ENCODE peak calls at places on chromosomes 3 and 15, in four cellular contexts. A is GM12878, Q is K562, R is HepG2. L is an unnamed sample.

GRCh38 chr15:81939604-81940440 is 106.0 kb downstream of the MEX3B start:
- DNase-seq in Q (peak), A (no peak), R (peak), L (peak)

GRCh38 chr3:176961916-176962315 is 235.4 kb downstream of the TBL1XR1 start:
- DNase-seq in Q (no peak), R (no peak), A (no peak), L (no peak)

GRCh38 chr15:98729446-98730042 is 81.2 kb downstream of the IGF1R start:
- DNase-seq in A (no peak), Q (no peak), R (no peak), L (no peak)

GRCh38 chr15:97961067-97961954 is 808 bp downstream of the ARRDC4 start:
- DNase-seq in R (peak), Q (peak), A (no peak), L (peak)

GRCh38 chr3:10594915-10595314 is 89.5 kb upstream of the ATP2B2 start:
- DNase-seq in R (peak), Q (peak), A (peak), L (peak)

GRCh38 chr15:48581221-48581620 is 64.3 kb downstream of the FBN1 start:
- DNase-seq in A (no peak), R (no peak), Q (no peak), L (no peak)

GRCh38 chr3:120524171-120524923 is 71.8 kb upstream of the NDUFB4 start:
- DNase-seq in R (no peak), Q (no peak), A (no peak), L (no peak)

GRCh38 chr3:64187065-64187959 is 38.0 kb downstream of the PRICKLE2 start:
- DNase-seq in R (peak), Q (no peak), A (no peak), L (no peak)

GRCh38 chr15:45134682-45135604 is 5.1 kb downstream of the DUOX1 start:
- DNase-seq in A (no peak), Q (no peak), R (no peak), L (peak)

GRCh38 chr15:67992834-67993233 is 61.3 kb upstream of the PIAS1 start:
- DNase-seq in R (no peak), A (no peak), Q (no peak), L (no peak)

GRCh38 chr15:52733696-52734255 is 54.6 kb upstream of the ATOSA start:
- DNase-seq in R (no peak), A (no peak), Q (no peak), L (no peak)

GRCh38 chr3:111541911-111542483 is at the start of gene CD96:
- DNase-seq in R (no peak), A (no peak), Q (no peak), L (no peak)

GRCh38 chr3:114331007-114331406 is 37.2 kb downstream of the TIGIT start:
- DNase-seq in R (peak), Q (no peak), A (no peak), L (no peak)

GRCh38 chr3:71185733-71186455 is 397.6 kb downstream of the FOXP1 start:
- DNase-seq in R (no peak), Q (peak), A (no peak), L (no peak)
- TF ChIP-seq POLR2AphosphoS5 in R (no peak), Q (no peak), A (no peak), L (no peak)

GRCh38 chr15:49864251-49864650 is 243.4 kb downstream of the DTWD1 start:
- DNase-seq in Q (no peak), A (no peak), R (no peak), L (no peak)

GRCh38 chr15:49863431-49864205 is 242.8 kb downstream of the DTWD1 start:
- DNase-seq in Q (no peak), A (no peak), R (no peak), L (no peak)

GRCh38 chr15:49855917-49856637 is 235.2 kb downstream of the DTWD1 start:
- DNase-seq in A (no peak), Q (no peak), R (no peak), L (no peak)

GRCh38 chr15:49858076-49858475 is 237.2 kb downstream of the DTWD1 start:
- DNase-seq in A (no peak), R (no peak), Q (no peak), L (no peak)

DNA sequence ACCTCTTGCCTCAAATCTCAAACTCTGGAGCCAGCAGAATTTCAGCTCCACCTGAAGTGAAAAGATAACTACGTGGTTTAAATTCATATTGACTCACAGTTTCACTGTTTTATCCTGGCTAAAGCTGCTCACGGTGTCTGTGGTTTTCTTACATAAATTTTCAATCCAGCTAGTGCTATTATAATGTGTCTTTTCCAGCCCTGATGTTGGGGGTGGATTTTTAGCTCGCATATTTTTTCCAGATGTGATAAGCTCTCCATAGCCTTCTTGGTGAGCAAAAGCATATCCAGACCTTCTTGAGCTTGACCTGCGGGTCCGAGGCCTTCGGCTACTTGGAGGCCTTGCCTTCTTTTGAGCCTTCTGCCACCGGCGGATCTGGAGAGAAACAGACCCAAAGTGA is 239.3 kb downstream of the DTWD1 start:
- DNase-seq in R (no peak), Q (no peak), A (no peak), L (no peak)
- TF ChIP-seq ATF2 in R (no peak), Q (no peak), A (no peak), L (no peak)

GRCh38 chr3:36401056-36401455 is 20.8 kb downstream of the STAC start:
- DNase-seq in Q (no peak), R (no peak), A (no peak), L (no peak)
- TF ChIP-seq POLR2AphosphoS5 in Q (no peak), R (no peak), A (no peak), L (no peak)

GRCh38 chr3:135166266-135166825 is 371.3 kb downstream of the EPHB1 start:
- DNase-seq in Q (no peak), R (no peak), A (no peak), L (no peak)
- TF ChIP-seq ATF2 in Q (no peak), R (no peak), A (no peak), L (no peak)

DNA sequence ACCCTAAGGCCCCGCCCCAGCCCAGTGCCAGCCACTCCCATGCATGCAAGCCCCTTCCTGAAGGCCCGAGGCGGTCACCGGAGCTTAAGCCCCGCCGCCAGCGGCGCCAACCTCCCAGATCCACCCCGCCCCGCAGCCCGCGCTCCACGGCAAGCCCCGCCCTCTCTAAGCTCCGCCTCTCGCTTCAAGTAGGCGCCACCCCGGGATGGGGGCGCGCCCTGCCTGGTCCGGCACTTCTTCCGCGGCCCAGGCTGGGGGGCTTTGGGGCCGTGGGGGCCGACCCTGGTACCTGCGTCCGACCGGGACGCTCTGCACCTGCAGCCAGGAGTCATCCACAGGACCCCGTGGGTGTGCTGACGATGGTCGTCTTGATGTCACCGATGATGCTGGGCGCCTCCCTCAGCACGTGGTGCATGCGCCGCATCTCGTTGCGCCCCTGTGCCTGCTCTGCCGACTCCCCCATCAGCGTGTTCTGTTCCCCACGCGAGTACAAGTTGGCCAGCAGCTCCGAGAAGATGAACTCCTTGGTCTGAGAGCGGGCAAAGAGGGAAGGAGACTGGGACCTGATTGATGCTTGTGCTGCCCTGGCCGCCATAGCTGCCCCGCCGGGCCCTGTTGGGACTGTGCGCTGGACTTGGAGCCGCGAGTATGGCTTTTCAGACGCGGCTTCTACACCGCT is 26.1 kb upstream of the CSPG4 start:
- DNase-seq in A (peak), R (peak), Q (peak), L (peak)
- TF ChIP-seq POLR2AphosphoS5 in A (no peak), R (no peak), Q (no peak), L (peak)

GRCh38 chr3:126525091-126525852 is 1.3 kb downstream of the CHST13 start:
- DNase-seq in Q (no peak), R (peak), A (no peak), L (no peak)
- TF ChIP-seq ATF2 in Q (no peak), R (no peak), A (no peak), L (no peak)

GRCh38 chr15:96336045-96336642 is 5.6 kb downstream of the NR2F2 start:
- DNase-seq in Q (peak), R (no peak), A (no peak), L (no peak)

GRCh38 chr15:96334705-96335428 is 4.4 kb downstream of the NR2F2 start:
- DNase-seq in R (no peak), A (no peak), Q (no peak), L (no peak)

GRCh38 chr15:96336643-96337353 is 6.3 kb downstream of the NR2F2 start:
- DNase-seq in Q (no peak), A (no peak), R (peak), L (no peak)

GRCh38 chr15:96334017-96334704 is 3.7 kb downstream of the NR2F2 start:
- DNase-seq in R (no peak), A (no peak), Q (no peak), L (no peak)

GRCh38 chr15:96335429-96335807 is 4.9 kb downstream of the NR2F2 start:
- DNase-seq in R (peak), A (no peak), Q (no peak), L (no peak)
- TF ChIP-seq POLR2AphosphoS5 in R (no peak), A (no peak), Q (no peak), L (no peak)

DNA sequence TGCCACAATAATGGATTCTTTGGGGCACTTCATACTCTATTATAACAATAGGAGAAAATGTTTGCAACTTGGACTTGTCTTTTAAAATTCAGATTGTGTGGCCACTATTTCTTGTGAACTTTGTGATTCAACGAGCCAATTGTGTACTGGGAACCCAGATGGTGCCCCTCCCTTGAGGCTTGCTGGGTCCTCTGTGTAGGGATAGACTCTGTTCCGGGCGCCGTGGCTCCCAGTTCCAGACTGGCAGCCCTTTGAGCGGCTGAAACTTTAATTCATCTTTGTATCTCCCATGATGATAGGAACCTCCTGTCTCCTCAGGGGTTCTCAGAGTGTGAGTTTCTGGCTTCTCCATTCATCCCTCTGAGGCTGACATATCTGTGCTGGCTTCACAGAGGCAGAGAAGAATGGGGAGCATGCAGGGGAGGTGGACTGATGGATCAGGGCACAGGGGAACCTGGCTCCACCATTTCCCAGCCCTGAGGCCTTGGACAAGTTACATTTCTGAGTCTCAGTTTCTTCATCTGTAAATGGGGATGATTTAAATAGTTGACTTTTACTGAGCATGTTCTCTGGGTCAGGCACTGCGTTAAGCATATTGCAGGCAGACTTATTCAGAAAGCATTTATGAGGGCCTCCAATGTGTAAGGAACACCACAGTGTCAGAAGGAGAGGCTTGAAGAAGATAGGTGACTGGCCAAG is 15.2 kb upstream of the ANKDD1A start:
- DNase-seq in R (no peak), Q (no peak), A (no peak), L (no peak)
- TF ChIP-seq ATF2 in R (no peak), Q (no peak), A (no peak), L (no peak)

GRCh38 chr3:5505163-5505562 is 317.7 kb downstream of the EDEM1 start:
- DNase-seq in Q (no peak), R (no peak), A (no peak), L (no peak)
- TF ChIP-seq POLR2AphosphoS5 in Q (no peak), R (no peak), A (no peak), L (no peak)

L was measured in H1.